ENCODE peak calls at places on chromosomes 11 and 22, in four cellular contexts. J, V, K and G are unnamed samples.

GRCh38 chr22:46348099-46348695 is 12.7 kb downstream of the TRMU start:
- DNase-seq in K (no peak), V (no peak), J (no peak), G (no peak)

GRCh38 chr11:19714387-19715363 is 2.0 kb downstream of the NAV2 start:
- DNase-seq in V (no peak), J (no peak), K (peak), G (no peak)

GRCh38 chr11:45921561-45922424 is 663 bp upstream of the LARGE2 start:
- DNase-seq in V (no peak), J (peak), K (no peak), G (peak)

GRCh38 chr11:1541474-1542204 is 30.4 kb downstream of the DUSP8 start:
- DNase-seq in J (no peak), K (no peak), V (no peak), G (no peak)

GRCh38 chr11:35142481-35143207 is 3.7 kb downstream of the CD44 start:
- DNase-seq in V (no peak), J (no peak), K (peak), G (no peak)

GRCh38 chr22:24950272-24950902 is 2.1 kb upstream of the KIAA1671 start:
- DNase-seq in K (no peak), J (no peak), V (no peak), G (peak)

GRCh38 chr11:91248199-91248807 is 976.3 kb upstream of the FAT3 start:
- DNase-seq in K (no peak), J (no peak), V (peak), G (peak)

GRCh38 chr22:43007519-43008102 is 7.3 kb downstream of the PACSIN2 start:
- DNase-seq in J (no peak), K (no peak), V (no peak), G (no peak)

GRCh38 chr11:81246937-81247336 is 1486.7 kb downstream of the FAM181B start:
- DNase-seq in V (no peak), J (no peak), K (no peak), G (no peak)